ENCODE peak calls at places on chromosomes 13 and 19, in four cellular contexts. U, G, C and T are unnamed samples.

GRCh38 chr13:54287062-54287764 is 1258.6 kb downstream of the OLFM4 start:
- DNase-seq in U (no peak), G (no peak), C (no peak), T (no peak)

GRCh38 chr19:35254341-35255297 is 5.8 kb downstream of the LSR start:
- DNase-seq in U (no peak), G (no peak), C (no peak), T (no peak)

GRCh38 chr19:2015611-2015950 is at the start of gene BTBD2:
- DNase-seq in U (peak), C (no peak), G (peak), T (peak)

GRCh38 chr13:106496072-106496997 is 39.1 kb downstream of the EFNB2 start:
- DNase-seq in G (peak), C (peak), U (no peak), T (no peak)

GRCh38 chr19:743168-743687 is 7.7 kb upstream of the MISP start:
- DNase-seq in U (no peak), C (no peak), G (peak), T (peak)

GRCh38 chr19:30649934-30650614 is 277.9 kb downstream of the ZNF536 start:
- DNase-seq in C (peak), G (peak), U (peak), T (peak)

GRCh38 chr19:17424743-17425365 is 5.0 kb downstream of the MVB12A start:
- DNase-seq in G (no peak), U (no peak), C (no peak), T (peak)

GRCh38 chr19:47075179-47075811 is 26.9 kb upstream of the TMEM160 start:
- DNase-seq in G (no peak), C (no peak), U (no peak), T (no peak)

GRCh38 chr19:23914402-23915286 is at the start of gene ZNF726:
- DNase-seq in G (peak), C (peak), U (peak), T (peak)

GRCh38 chr19:4015705-4016402 is 8.3 kb downstream of the PIAS4 start:
- DNase-seq in G (no peak), U (no peak), C (no peak), T (no peak)

GRCh38 chr19:40592170-40592569 is 9.0 kb upstream of the LTBP4 start:
- DNase-seq in U (no peak), C (no peak), G (no peak), T (peak)

GRCh38 chr13:25190256-25190655 is 18.2 kb upstream of the AMER2 start:
- DNase-seq in G (no peak), U (no peak), C (no peak), T (no peak)

GRCh38 chr19:58439576-58440554 is at the start of gene ZNF132:
- DNase-seq in G (peak), C (peak), U (peak), T (peak)

GRCh38 chr19:43380008-43380407 is 26.5 kb downstream of the CD177 start:
- DNase-seq in U (no peak), G (no peak), C (no peak), T (no peak)

GRCh38 chr13:73235385-73235784 is 176.6 kb downstream of the KLF5 start:
- DNase-seq in C (no peak), U (no peak), G (no peak), T (peak)

GRCh38 chr13:90428522-90429210 is 918.8 kb upstream of the MIR17HG start:
- DNase-seq in G (no peak), C (no peak), U (no peak), T (no peak)

GRCh38 chr19:53868091-53868891 is 608 bp downstream of the MYADM start:
- DNase-seq in C (no peak), U (peak), G (peak), T (peak)

GRCh38 chr13:30739646-30740642 is 4.6 kb downstream of the ALOX5AP start:
- DNase-seq in U (peak), G (no peak), C (no peak), T (peak)

GRCh38 chr13:109331898-109332297 is 454.5 kb downstream of the IRS2 start:
- DNase-seq in U (no peak), G (no peak), C (no peak), T (peak)

GRCh38 chr13:57624565-57625435 is 6.7 kb upstream of the PCDH17 start:
- DNase-seq in G (peak), U (peak), C (peak), T (peak)

GRCh38 chr13:61183670-61184069 is 232.0 kb downstream of the PCDH20 start:
- DNase-seq in G (no peak), U (no peak), C (no peak), T (no peak)

GRCh38 chr19:3360494-3361383 is 5.6 kb upstream of the NFIC start:
- DNase-seq in C (no peak), U (no peak), G (peak), T (no peak)

GRCh38 chr13:98324105-98324504 is 147.0 kb upstream of the RNF113B start:
- DNase-seq in C (no peak), G (no peak), U (no peak), T (peak)